ENCODE peak calls at places on chromosomes 4 and X, in ten cellular contexts. C is WTC11, E is endothelial cell, R is IMR-90, Z is MCF 10A, W is activated B cell treated with CpG ODN at 0.5 μM for 24 hours, V is fibroblast of mammary gland, U is astrocyte of the spinal cord, K is cardiac fibroblast, A is testis. L is an unnamed sample.

GRCh38 chrX:155819966-155820491 is 61.1 kb upstream of the VAMP7 start:
- DNase-seq in U (peak; percentile 82), C (peak; percentile 58), Z (peak; percentile 91), A (peak; percentile 74), E (peak; percentile 60), V (peak; percentile 83), K (peak; percentile 88), W (no peak), R (peak; percentile 85), L (peak; percentile 86)

GRCh38 chr4:85534120-85534519 is 59.2 kb downstream of the ARHGAP24 start:
- DNase-seq in A (no peak), W (no peak), K (no peak), C (no peak), U (no peak), Z (no peak), E (no peak), V (no peak), R (no peak), L (no peak)

GRCh38 chr4:84750260-84750955 is 167.5 kb downstream of the CDS1 start:
- DNase-seq in C (no peak), A (no peak), W (no peak), V (peak; percentile 66), U (peak; percentile 63), R (peak; percentile 65), E (no peak), K (peak; percentile 74), Z (peak; percentile 51), L (peak; percentile 52)

GRCh38 chrX:153974003-153974725 is 1.6 kb downstream of the TMEM187 start:
- DNase-seq in K (no peak), R (no peak), U (no peak), A (no peak), E (no peak), V (no peak), C (no peak), W (no peak), Z (no peak), L (no peak)

GRCh38 chr4:172480471-172480870 is 667.3 kb downstream of the GALNTL6 start:
- DNase-seq in C (no peak), V (no peak), E (no peak), K (no peak), U (no peak), R (no peak), W (no peak), A (no peak), Z (no peak), L (no peak)

GRCh38 chrX:94676285-94676684 is 1002.3 kb downstream of the FAM133A start:
- DNase-seq in V (no peak), C (no peak), E (no peak), W (no peak), R (no peak), A (no peak), Z (no peak), U (no peak), K (no peak), L (no peak)

GRCh38 chrX:119655125-119655524 is 37.8 kb downstream of the SEPTIN6 start:
- DNase-seq in R (peak; percentile 88), W (no peak), V (peak; percentile 90), K (peak; percentile 96), Z (peak; percentile 46), E (no peak), U (peak; percentile 80), C (no peak), A (peak; percentile 53), L (peak; percentile 62)

GRCh38 chrX:52979568-52979967 is 21.2 kb upstream of the FAM156A start:
- DNase-seq in K (no peak), A (peak; percentile 76), E (no peak), W (no peak), C (no peak), R (no peak), U (no peak), V (no peak), Z (no peak), L (no peak)

GRCh38 chrX:110204986-110205385 is 112.9 kb downstream of the AMMECR1 start:
- DNase-seq in Z (peak; percentile 43), E (no peak), K (peak; percentile 79), U (peak; percentile 84), V (peak; percentile 87), W (no peak), C (no peak), R (peak; percentile 80), A (no peak), L (peak; percentile 84)

GRCh38 chr4:1985780-1986577 is 22.8 kb downstream of the NELFA start:
- DNase-seq in V (no peak), R (no peak), E (no peak), C (no peak), A (no peak), Z (no peak), K (no peak), W (no peak), U (no peak), L (no peak)

GRCh38 chr4:1795304-1796195 is 2.5 kb downstream of the FGFR3 start:
- DNase-seq in W (no peak), V (no peak), E (no peak), A (no peak), R (no peak), Z (no peak), C (no peak), U (no peak), K (no peak), L (no peak)

GRCh38 chr4:24731448-24731847 is 63.9 kb upstream of the SOD3 start:
- DNase-seq in W (no peak), U (no peak), V (no peak), E (no peak), R (no peak), Z (no peak), C (no peak), A (no peak), K (no peak), L (no peak)

GRCh38 chr4:155966661-155967060 is 13.0 kb upstream of the CTSO start:
- DNase-seq in Z (no peak), V (no peak), W (no peak), U (no peak), C (no peak), A (no peak), K (no peak), R (no peak), E (no peak), L (peak; percentile 27)

GRCh38 chrX:54181196-54181953 is 1.7 kb downstream of the FAM120C start:
- DNase-seq in R (peak; percentile 41), Z (peak; percentile 57), C (no peak), K (peak; percentile 22), A (no peak), U (peak; percentile 67), E (no peak), V (peak; percentile 16), W (no peak), L (peak; percentile 9)

GRCh38 chr4:1939664-1940509 is 68.7 kb downstream of the NSD2 start:
- DNase-seq in A (no peak), V (peak; percentile 94), W (no peak), E (no peak), K (peak; percentile 88), R (peak; percentile 95), U (peak; percentile 95), Z (peak; percentile 93), C (no peak), L (peak; percentile 72)

GRCh38 chr4:86939123-86939522 is 4.3 kb downstream of the AFF1 start:
- DNase-seq in R (no peak), K (no peak), W (no peak), Z (no peak), E (no peak), C (no peak), U (no peak), A (no peak), V (peak; percentile 26), L (no peak)

DNA sequence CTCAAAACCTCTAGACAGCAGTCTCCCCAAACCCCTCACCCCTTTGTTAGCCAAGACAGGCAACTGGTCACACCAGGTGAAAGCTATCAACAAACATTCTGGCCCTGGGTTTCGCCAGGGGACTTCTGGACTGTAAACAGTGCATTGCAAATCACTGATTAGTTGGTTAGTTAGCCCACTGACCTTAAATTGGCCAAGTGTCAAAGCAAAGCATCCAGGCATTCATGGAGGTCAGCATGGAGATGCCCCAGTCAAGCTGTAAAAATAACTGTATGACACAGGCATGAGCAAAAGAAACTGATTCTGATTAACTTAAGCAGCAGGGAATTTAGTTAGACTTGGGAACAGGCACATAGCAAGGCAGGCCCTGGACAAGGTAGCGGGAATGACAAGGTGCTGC is 156.0 kb upstream of the TTC29 start:
- DNase-seq in A (no peak), E (no peak), R (peak; percentile 34), U (no peak), W (no peak), Z (no peak), V (peak; percentile 47), K (peak; percentile 41), C (no peak), L (no peak)
- TF ChIP-seq CTCF in A (no peak), E (no peak), R (no peak), U (no peak), W (no peak), Z (no peak), V (no peak), K (no peak), C (no peak), L (no peak)

DNA sequence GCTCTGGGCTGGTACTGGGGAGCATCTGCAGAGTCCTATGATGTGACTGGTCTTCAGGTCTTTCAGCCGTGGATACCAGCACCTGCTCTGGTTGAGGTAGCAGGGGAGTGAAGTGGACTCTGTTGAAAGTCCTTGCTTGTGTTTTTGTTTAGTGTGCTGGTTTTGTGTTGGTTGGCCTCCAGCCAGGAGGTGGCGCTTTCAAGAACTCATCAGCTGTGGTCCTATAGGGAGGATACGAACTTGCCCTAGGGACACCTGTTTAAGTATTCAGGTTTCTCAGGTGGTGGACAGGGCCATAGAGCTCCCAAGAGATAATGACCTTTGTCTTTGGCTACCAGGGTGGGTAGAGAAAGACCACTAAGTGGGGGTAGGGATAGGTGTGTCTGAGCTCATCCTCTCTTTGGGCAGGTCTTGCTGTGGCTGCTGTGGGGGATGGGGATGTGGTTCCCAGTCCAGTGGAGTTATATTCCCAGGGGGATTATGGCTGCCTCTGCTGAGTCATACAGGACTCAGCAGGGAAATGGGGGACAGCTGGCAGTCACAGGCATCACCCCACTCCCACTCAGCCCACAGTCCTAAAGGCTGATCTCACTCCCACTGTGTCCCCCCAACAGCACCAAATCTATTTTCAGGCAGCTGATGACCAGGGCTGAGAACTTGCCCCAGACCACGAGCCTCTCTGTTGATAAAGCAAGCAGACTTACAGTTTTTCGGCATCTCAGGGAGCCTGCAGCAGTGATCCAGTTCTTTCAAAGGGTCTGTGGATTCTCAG is 24.1 kb downstream of the MSMO1 start:
- DNase-seq in E (no peak), U (no peak), Z (no peak), C (peak; percentile 38), R (no peak), W (no peak), K (no peak), V (no peak), A (no peak), L (no peak)
- TF ChIP-seq CTCF in E (no peak), U (no peak), Z (no peak), C (no peak), R (no peak), W (no peak), K (no peak), V (no peak), A (no peak), L (no peak)

GRCh38 chr4:182089326-182089725 is 153.9 kb upstream of the TENM3 start:
- DNase-seq in K (peak; percentile 19), R (no peak), Z (no peak), V (peak; percentile 22), E (peak; percentile 15), A (no peak), W (no peak), C (peak; percentile 21), U (no peak), L (no peak)
- TF ChIP-seq CTCF in K (no peak), R (no peak), Z (no peak), V (peak; percentile 31), E (peak; percentile 57), A (no peak), W (no peak), C (peak; percentile 41), U (no peak), L (peak; percentile 28)

GRCh38 chr4:17559709-17560048 is 17.3 kb upstream of the LAP3 start:
- DNase-seq in R (no peak), V (no peak), A (no peak), W (no peak), K (no peak), E (no peak), C (no peak), Z (no peak), U (no peak), L (no peak)
- TF ChIP-seq CTCF in R (no peak), V (no peak), A (no peak), W (no peak), K (no peak), E (no peak), C (no peak), Z (no peak), U (no peak), L (no peak)